ENCODE peak calls at places on chromosomes 5 and 9, in ten cellular contexts. One of them, this sample, is unnamed.

GRCh38 chr5:78295035-78295961 is 800 bp upstream of the AP3B1 start:
- DNase-seq in GM13976: peak
- DNase-seq in GM12865: peak
- DNase-seq in OCI-LY7: peak
- DNase-seq in transverse colon: peak
- DNase-seq in neural crest cell: no peak
- DNase-seq in osteocyte: no peak
- DNase-seq in Calu3: peak
- DNase-seq in bronchial epithelial cell: peak
- DNase-seq in mucosa of descending colon: peak
- DNase-seq in this sample: peak

GRCh38 chr5:10233505-10233904 is 16.2 kb downstream of the ATPSCKMT start:
- DNase-seq in neural crest cell: peak
- DNase-seq in bronchial epithelial cell: peak
- DNase-seq in Calu3: peak
- DNase-seq in transverse colon: no peak
- DNase-seq in GM13976: no peak
- DNase-seq in OCI-LY7: no peak
- DNase-seq in osteocyte: peak
- DNase-seq in mucosa of descending colon: peak
- DNase-seq in GM12865: no peak
- DNase-seq in this sample: no peak

GRCh38 chr9:26133537-26133936 is 455.3 kb upstream of the TUSC1 start:
- DNase-seq in GM12865: no peak
- DNase-seq in GM13976: no peak
- DNase-seq in Calu3: no peak
- DNase-seq in neural crest cell: no peak
- DNase-seq in mucosa of descending colon: no peak
- DNase-seq in osteocyte: no peak
- DNase-seq in transverse colon: no peak
- DNase-seq in OCI-LY7: no peak
- DNase-seq in bronchial epithelial cell: no peak
- DNase-seq in this sample: no peak

GRCh38 chr5:33408816-33409215 is 31.9 kb upstream of the TARS1 start:
- DNase-seq in mucosa of descending colon: no peak
- DNase-seq in OCI-LY7: no peak
- DNase-seq in bronchial epithelial cell: no peak
- DNase-seq in Calu3: no peak
- DNase-seq in GM12865: no peak
- DNase-seq in transverse colon: no peak
- DNase-seq in osteocyte: no peak
- DNase-seq in GM13976: no peak
- DNase-seq in neural crest cell: no peak
- DNase-seq in this sample: no peak

GRCh38 chr9:23824241-23825142 is 1.5 kb downstream of the ELAVL2 start:
- DNase-seq in OCI-LY7: no peak
- DNase-seq in GM13976: peak
- DNase-seq in bronchial epithelial cell: peak
- DNase-seq in mucosa of descending colon: peak
- DNase-seq in neural crest cell: peak
- DNase-seq in GM12865: no peak
- DNase-seq in transverse colon: peak
- DNase-seq in osteocyte: no peak
- DNase-seq in Calu3: no peak
- DNase-seq in this sample: no peak

GRCh38 chr5:169116961-169117461 is 183.9 kb downstream of the SLIT3 start:
- DNase-seq in mucosa of descending colon: no peak
- DNase-seq in bronchial epithelial cell: no peak
- DNase-seq in GM12865: no peak
- DNase-seq in GM13976: no peak
- DNase-seq in neural crest cell: no peak
- DNase-seq in osteocyte: no peak
- DNase-seq in transverse colon: no peak
- DNase-seq in OCI-LY7: no peak
- DNase-seq in Calu3: peak
- DNase-seq in this sample: no peak

GRCh38 chr9:70044450-70045307 is 1.0 kb downstream of the MAMDC2 start:
- DNase-seq in neural crest cell: no peak
- DNase-seq in GM13976: no peak
- DNase-seq in bronchial epithelial cell: peak
- DNase-seq in mucosa of descending colon: peak
- DNase-seq in osteocyte: no peak
- DNase-seq in GM12865: no peak
- DNase-seq in OCI-LY7: no peak
- DNase-seq in transverse colon: no peak
- DNase-seq in Calu3: peak
- DNase-seq in this sample: no peak

GRCh38 chr9:34256987-34257585 is 72.0 kb downstream of the KIF24 start:
- DNase-seq in OCI-LY7: no peak
- DNase-seq in bronchial epithelial cell: no peak
- DNase-seq in transverse colon: no peak
- DNase-seq in Calu3: no peak
- DNase-seq in osteocyte: no peak
- DNase-seq in neural crest cell: no peak
- DNase-seq in GM13976: no peak
- DNase-seq in GM12865: no peak
- DNase-seq in mucosa of descending colon: no peak
- DNase-seq in this sample: no peak

GRCh38 chr9:22654833-22655232 is 208.2 kb downstream of the DMRTA1 start:
- DNase-seq in GM13976: no peak
- DNase-seq in Calu3: no peak
- DNase-seq in transverse colon: no peak
- DNase-seq in neural crest cell: no peak
- DNase-seq in OCI-LY7: no peak
- DNase-seq in GM12865: no peak
- DNase-seq in bronchial epithelial cell: no peak
- DNase-seq in mucosa of descending colon: no peak
- DNase-seq in osteocyte: no peak
- DNase-seq in this sample: no peak

GRCh38 chr9:101484046-101484445 is 48.5 kb upstream of the ALDOB start:
- DNase-seq in transverse colon: no peak
- DNase-seq in mucosa of descending colon: no peak
- DNase-seq in neural crest cell: no peak
- DNase-seq in GM12865: no peak
- DNase-seq in bronchial epithelial cell: no peak
- DNase-seq in osteocyte: no peak
- DNase-seq in GM13976: no peak
- DNase-seq in OCI-LY7: no peak
- DNase-seq in Calu3: no peak
- DNase-seq in this sample: no peak
- TF ChIP-seq CTCF in transverse colon: no peak
- TF ChIP-seq CTCF in mucosa of descending colon: no peak
- TF ChIP-seq CTCF in neural crest cell: no peak
- TF ChIP-seq CTCF in GM12865: no peak
- TF ChIP-seq CTCF in bronchial epithelial cell: no peak
- TF ChIP-seq CTCF in osteocyte: no peak
- TF ChIP-seq CTCF in GM13976: no peak
- TF ChIP-seq CTCF in OCI-LY7: no peak
- TF ChIP-seq CTCF in Calu3: no peak
- TF ChIP-seq CTCF in this sample: no peak

GRCh38 chr5:115028557-115028956 is 141.2 kb downstream of the TRIM36 start:
- DNase-seq in osteocyte: no peak
- DNase-seq in Calu3: no peak
- DNase-seq in neural crest cell: no peak
- DNase-seq in GM12865: no peak
- DNase-seq in transverse colon: no peak
- DNase-seq in GM13976: no peak
- DNase-seq in mucosa of descending colon: no peak
- DNase-seq in OCI-LY7: no peak
- DNase-seq in bronchial epithelial cell: no peak
- DNase-seq in this sample: no peak

DNA sequence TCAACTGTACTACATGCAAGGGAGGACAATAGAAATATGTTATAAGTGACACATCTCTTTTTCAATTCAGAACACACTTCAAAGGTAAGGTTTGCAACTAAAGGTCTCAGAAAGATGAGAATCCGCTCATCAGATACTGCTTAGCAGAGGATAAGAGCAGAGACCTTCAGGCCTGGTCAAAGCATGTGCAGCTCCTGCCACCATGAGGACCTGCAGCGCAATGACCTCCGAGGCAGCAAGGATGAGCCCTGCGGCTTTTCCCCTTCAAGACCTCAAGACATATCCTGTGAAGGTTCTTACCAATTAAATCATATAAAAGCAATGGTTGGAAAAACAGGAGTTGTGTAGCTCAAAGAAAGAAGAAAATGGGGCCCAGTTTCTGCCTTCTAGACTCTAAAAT is 135.8 kb downstream of the TRIM36 start:
- DNase-seq in OCI-LY7: no peak
- DNase-seq in neural crest cell: no peak
- DNase-seq in mucosa of descending colon: peak
- DNase-seq in Calu3: peak
- DNase-seq in GM13976: no peak
- DNase-seq in transverse colon: no peak
- DNase-seq in GM12865: peak
- DNase-seq in osteocyte: no peak
- DNase-seq in bronchial epithelial cell: no peak
- DNase-seq in this sample: no peak
- TF ChIP-seq CTCF in OCI-LY7: peak
- TF ChIP-seq CTCF in neural crest cell: peak
- TF ChIP-seq CTCF in mucosa of descending colon: no peak
- TF ChIP-seq CTCF in Calu3: no peak
- TF ChIP-seq CTCF in GM13976: peak
- TF ChIP-seq CTCF in transverse colon: no peak
- TF ChIP-seq CTCF in GM12865: peak
- TF ChIP-seq CTCF in osteocyte: no peak
- TF ChIP-seq CTCF in bronchial epithelial cell: no peak
- TF ChIP-seq CTCF in this sample: peak

GRCh38 chr9:38025166-38025565 is 43.9 kb downstream of the SHB start:
- DNase-seq in GM13976: no peak
- DNase-seq in Calu3: no peak
- DNase-seq in transverse colon: no peak
- DNase-seq in mucosa of descending colon: no peak
- DNase-seq in bronchial epithelial cell: no peak
- DNase-seq in GM12865: no peak
- DNase-seq in OCI-LY7: no peak
- DNase-seq in neural crest cell: no peak
- DNase-seq in osteocyte: no peak
- DNase-seq in this sample: no peak
- TF ChIP-seq CTCF in GM13976: no peak
- TF ChIP-seq CTCF in Calu3: no peak
- TF ChIP-seq CTCF in transverse colon: no peak
- TF ChIP-seq CTCF in mucosa of descending colon: no peak
- TF ChIP-seq CTCF in bronchial epithelial cell: no peak
- TF ChIP-seq CTCF in GM12865: peak
- TF ChIP-seq CTCF in OCI-LY7: no peak
- TF ChIP-seq CTCF in neural crest cell: no peak
- TF ChIP-seq CTCF in osteocyte: peak
- TF ChIP-seq CTCF in this sample: no peak

GRCh38 chr5:60668715-60669304 is 31.2 kb downstream of the DEPDC1B start:
- DNase-seq in GM13976: peak
- DNase-seq in neural crest cell: no peak
- DNase-seq in Calu3: no peak
- DNase-seq in osteocyte: no peak
- DNase-seq in transverse colon: no peak
- DNase-seq in GM12865: peak
- DNase-seq in OCI-LY7: peak
- DNase-seq in mucosa of descending colon: no peak
- DNase-seq in bronchial epithelial cell: peak
- DNase-seq in this sample: peak
- TF ChIP-seq CTCF in GM13976: peak
- TF ChIP-seq CTCF in neural crest cell: peak
- TF ChIP-seq CTCF in Calu3: no peak
- TF ChIP-seq CTCF in osteocyte: peak
- TF ChIP-seq CTCF in transverse colon: peak
- TF ChIP-seq CTCF in GM12865: peak
- TF ChIP-seq CTCF in OCI-LY7: peak
- TF ChIP-seq CTCF in mucosa of descending colon: no peak
- TF ChIP-seq CTCF in bronchial epithelial cell: peak
- TF ChIP-seq CTCF in this sample: peak

GRCh38 chr5:79407591-79407990 is 106.3 kb downstream of the HOMER1 start:
- DNase-seq in osteocyte: no peak
- DNase-seq in mucosa of descending colon: no peak
- DNase-seq in Calu3: no peak
- DNase-seq in transverse colon: no peak
- DNase-seq in GM12865: no peak
- DNase-seq in neural crest cell: no peak
- DNase-seq in bronchial epithelial cell: no peak
- DNase-seq in OCI-LY7: no peak
- DNase-seq in GM13976: no peak
- DNase-seq in this sample: no peak

GRCh38 chr5:79413112-79413511 is 100.8 kb downstream of the HOMER1 start:
- DNase-seq in bronchial epithelial cell: peak
- DNase-seq in osteocyte: no peak
- DNase-seq in neural crest cell: no peak
- DNase-seq in OCI-LY7: no peak
- DNase-seq in GM13976: no peak
- DNase-seq in Calu3: no peak
- DNase-seq in transverse colon: no peak
- DNase-seq in mucosa of descending colon: no peak
- DNase-seq in GM12865: no peak
- DNase-seq in this sample: no peak

DNA sequence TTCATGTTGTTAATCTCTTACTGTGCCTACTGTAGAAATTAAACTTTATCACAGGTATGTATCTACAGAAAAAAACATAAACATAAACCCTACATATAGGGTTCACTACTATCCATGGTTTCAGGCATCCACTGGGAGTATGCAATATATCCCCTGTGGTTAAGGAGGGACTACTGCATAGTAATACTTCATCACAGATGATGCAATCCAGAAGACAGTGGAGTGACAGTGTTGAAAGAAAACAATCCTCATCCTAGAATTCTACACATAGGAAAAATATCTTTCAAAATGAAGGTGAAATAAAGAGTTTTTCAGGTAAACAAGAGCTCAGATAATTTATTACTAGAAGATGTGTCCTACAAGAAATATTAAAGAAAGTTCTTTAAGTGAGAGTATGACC is 105.9 kb downstream of the HOMER1 start:
- DNase-seq in transverse colon: no peak
- DNase-seq in mucosa of descending colon: no peak
- DNase-seq in neural crest cell: no peak
- DNase-seq in GM12865: no peak
- DNase-seq in osteocyte: no peak
- DNase-seq in Calu3: no peak
- DNase-seq in OCI-LY7: no peak
- DNase-seq in bronchial epithelial cell: peak
- DNase-seq in GM13976: no peak
- DNase-seq in this sample: no peak
- TF ChIP-seq CTCF in transverse colon: no peak
- TF ChIP-seq CTCF in mucosa of descending colon: no peak
- TF ChIP-seq CTCF in neural crest cell: no peak
- TF ChIP-seq CTCF in GM12865: no peak
- TF ChIP-seq CTCF in osteocyte: no peak
- TF ChIP-seq CTCF in Calu3: no peak
- TF ChIP-seq CTCF in OCI-LY7: no peak
- TF ChIP-seq CTCF in bronchial epithelial cell: no peak
- TF ChIP-seq CTCF in GM13976: no peak
- TF ChIP-seq CTCF in this sample: no peak

GRCh38 chr9:20280330-20280729 is 342.0 kb downstream of the MLLT3 start:
- DNase-seq in bronchial epithelial cell: no peak
- DNase-seq in Calu3: no peak
- DNase-seq in GM13976: no peak
- DNase-seq in osteocyte: no peak
- DNase-seq in GM12865: peak
- DNase-seq in neural crest cell: no peak
- DNase-seq in mucosa of descending colon: no peak
- DNase-seq in OCI-LY7: no peak
- DNase-seq in transverse colon: no peak
- DNase-seq in this sample: no peak
- TF ChIP-seq CTCF in bronchial epithelial cell: no peak
- TF ChIP-seq CTCF in Calu3: no peak
- TF ChIP-seq CTCF in GM13976: peak
- TF ChIP-seq CTCF in osteocyte: no peak
- TF ChIP-seq CTCF in GM12865: no peak
- TF ChIP-seq CTCF in neural crest cell: no peak
- TF ChIP-seq CTCF in mucosa of descending colon: no peak
- TF ChIP-seq CTCF in OCI-LY7: no peak
- TF ChIP-seq CTCF in transverse colon: no peak
- TF ChIP-seq CTCF in this sample: no peak

GRCh38 chr5:133247881-133248642 is 196.2 kb downstream of the HSPA4 start:
- DNase-seq in bronchial epithelial cell: no peak
- DNase-seq in osteocyte: no peak
- DNase-seq in neural crest cell: peak
- DNase-seq in transverse colon: no peak
- DNase-seq in mucosa of descending colon: peak
- DNase-seq in OCI-LY7: no peak
- DNase-seq in GM12865: peak
- DNase-seq in Calu3: peak
- DNase-seq in GM13976: no peak
- DNase-seq in this sample: no peak
- TF ChIP-seq CTCF in bronchial epithelial cell: peak
- TF ChIP-seq CTCF in osteocyte: peak
- TF ChIP-seq CTCF in neural crest cell: peak
- TF ChIP-seq CTCF in transverse colon: peak
- TF ChIP-seq CTCF in mucosa of descending colon: no peak
- TF ChIP-seq CTCF in OCI-LY7: no peak
- TF ChIP-seq CTCF in GM12865: peak
- TF ChIP-seq CTCF in Calu3: peak
- TF ChIP-seq CTCF in GM13976: peak
- TF ChIP-seq CTCF in this sample: peak